ENCODE peak calls at places on chromosome 9, in six cellular contexts. N, S, L, T, P and G are unnamed samples.

GRCh38 chr9:38215465-38215864 is 146.4 kb upstream of the SHB start:
- DNase-seq in L (no peak), T (no peak), N (no peak), S (no peak), P (no peak), G (no peak)

GRCh38 chr9:115531410-115532130 is 413.6 kb upstream of the TNC start:
- DNase-seq in N (no peak), P (no peak), T (no peak), L (no peak), S (no peak), G (no peak)

GRCh38 chr9:129498451-129499376 is 122.2 kb downstream of the C9orf50 start:
- DNase-seq in L (no peak), P (no peak), T (no peak), N (no peak), S (no peak), G (no peak)

GRCh38 chr9:15211160-15211993 is 95.6 kb downstream of the TTC39B start:
- DNase-seq in P (peak), L (no peak), N (peak), S (peak), T (peak), G (peak)

GRCh38 chr9:110785166-110785565 is 116.6 kb downstream of the MUSK start:
- DNase-seq in P (no peak), L (no peak), N (no peak), T (no peak), S (no peak), G (no peak)

GRCh38 chr9:33162721-33163311 is 4.3 kb downstream of the B4GALT1 start:
- DNase-seq in T (no peak), S (peak), N (peak), P (peak), L (peak), G (no peak)

GRCh38 chr9:118336167-118336951 is 632.2 kb downstream of the TLR4 start:
- DNase-seq in S (no peak), P (no peak), L (no peak), T (no peak), N (no peak), G (no peak)

GRCh38 chr9:30713279-30713678 is 1671.2 kb upstream of the ACO1 start:
- DNase-seq in T (no peak), L (no peak), S (no peak), N (peak), P (no peak), G (no peak)

GRCh38 chr9:125435776-125436612 is 174.4 kb downstream of the GAPVD1 start:
- DNase-seq in P (no peak), S (peak), T (no peak), N (no peak), L (no peak), G (no peak)

GRCh38 chr9:13513710-13514444 is 234.4 kb upstream of the MPDZ start:
- DNase-seq in P (no peak), S (no peak), T (no peak), N (no peak), L (no peak), G (no peak)

GRCh38 chr9:136907011-136907914 is 20.9 kb downstream of the TRAF2 start:
- DNase-seq in S (no peak), T (no peak), N (no peak), L (no peak), P (no peak), G (no peak)

GRCh38 chr9:136913701-136914438 is 27.6 kb downstream of the TRAF2 start:
- DNase-seq in P (no peak), N (no peak), S (no peak), T (no peak), L (no peak), G (no peak)

GRCh38 chr9:136910197-136910900 is 24.0 kb downstream of the TRAF2 start:
- DNase-seq in L (no peak), N (no peak), T (no peak), P (no peak), S (no peak), G (no peak)

GRCh38 chr9:136906251-136906650 is 19.9 kb downstream of the TRAF2 start:
- DNase-seq in N (no peak), P (no peak), S (no peak), T (no peak), L (no peak), G (no peak)

GRCh38 chr9:136910901-136911245 is 24.6 kb downstream of the TRAF2 start:
- DNase-seq in N (no peak), S (no peak), P (no peak), T (no peak), L (no peak), G (no peak)
- TF ChIP-seq CTCF in N (no peak), S (no peak), P (no peak), T (peak), L (no peak), G (no peak)

DNA sequence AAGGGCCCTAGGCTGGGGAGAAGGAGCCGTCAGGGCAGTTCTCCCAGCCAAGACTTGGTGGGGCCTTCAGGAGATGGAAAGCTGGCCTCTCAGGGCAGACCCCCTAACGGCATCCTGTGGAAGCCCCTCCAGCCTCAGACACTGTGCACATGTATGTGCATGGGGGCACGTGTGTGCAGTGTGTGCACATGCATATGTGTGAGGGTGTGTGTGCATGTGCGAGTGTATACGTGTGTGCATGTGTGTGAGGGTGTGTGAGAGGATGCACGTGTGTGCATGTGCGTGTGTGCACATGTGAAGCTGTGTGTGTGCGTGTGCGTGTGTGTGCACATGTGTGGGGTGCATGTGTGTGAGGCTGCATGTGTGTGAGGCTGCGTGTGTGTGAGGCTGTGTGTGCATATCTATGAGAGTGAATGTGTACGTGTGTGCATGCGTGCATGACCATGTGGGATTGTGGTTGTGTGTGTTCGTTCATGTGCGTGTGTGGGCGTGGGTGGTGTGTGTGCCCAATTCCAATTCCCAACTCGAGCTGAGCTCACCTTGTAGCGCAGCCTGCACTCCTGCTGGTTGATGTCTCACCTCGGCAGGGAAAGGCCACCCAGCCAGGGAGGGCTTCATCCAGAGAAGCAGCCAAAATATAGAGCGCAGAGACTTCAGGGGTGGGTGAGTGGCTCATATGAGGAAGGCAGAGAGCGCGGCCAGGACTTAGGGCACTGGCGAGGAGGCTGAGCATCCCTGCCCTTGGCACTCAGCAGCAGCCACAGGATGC is 142.7 kb upstream of the PPP1R26 start:
- DNase-seq in N (no peak), P (no peak), S (peak), L (no peak), T (no peak), G (no peak)
- H3K27ac ChIP-seq in N (no peak), P (no peak), S (no peak), L (no peak), T (no peak), G (no peak)

DNA sequence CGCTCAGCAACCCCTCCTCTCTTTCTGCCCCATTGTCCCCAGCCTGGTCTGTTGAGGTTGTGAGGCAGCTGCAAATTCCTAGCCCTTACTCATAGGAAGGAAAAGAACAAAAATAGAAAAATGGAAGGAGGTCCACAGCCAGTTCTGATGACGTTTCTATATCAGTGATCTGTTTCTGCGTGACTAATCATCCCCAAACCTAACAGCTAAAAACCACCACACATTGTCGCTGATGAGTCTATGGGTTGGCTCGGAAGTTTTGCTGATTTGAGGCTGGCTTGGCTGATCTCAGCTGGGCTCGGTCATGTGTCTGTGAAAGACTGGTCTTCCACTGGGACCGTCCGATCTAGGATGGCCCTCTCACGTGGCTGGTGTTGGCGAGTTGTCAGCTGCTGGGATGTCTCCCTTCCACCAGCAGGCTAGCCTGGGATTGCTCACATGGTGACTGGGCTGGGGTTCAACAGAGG is 200.6 kb upstream of the ZNF618 start:
- DNase-seq in L (peak), T (no peak), P (peak), S (no peak), N (no peak), G (no peak)
- TF ChIP-seq CTCF in L (no peak), T (no peak), P (no peak), S (no peak), N (no peak), G (no peak)

GRCh38 chr9:103731541-103731940 is 362.6 kb upstream of the SMC2 start:
- DNase-seq in S (no peak), T (peak), L (no peak), P (no peak), N (no peak), G (no peak)
- H3K27ac ChIP-seq in S (no peak), T (no peak), L (no peak), P (no peak), N (no peak), G (no peak)

DNA sequence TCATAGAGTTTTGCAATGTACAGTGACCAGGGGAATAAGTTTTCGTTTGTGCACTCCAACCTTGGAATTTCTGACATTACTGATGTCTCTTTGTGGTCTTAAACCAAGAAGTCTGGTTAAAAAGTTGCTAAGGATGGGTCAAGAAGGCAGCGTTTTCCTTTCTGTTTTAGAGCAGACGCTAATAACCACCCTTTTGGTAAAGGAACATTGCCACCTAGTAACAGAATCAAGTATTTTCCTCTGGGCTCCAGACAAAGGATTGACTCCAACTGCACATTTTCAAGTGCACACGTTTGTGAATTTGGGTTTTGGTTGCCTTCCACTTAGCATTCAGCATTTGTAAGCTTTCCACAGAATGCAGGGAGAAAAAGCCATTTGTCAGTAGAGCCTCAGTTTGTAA is 22.2 kb upstream of the CEP78 start:
- DNase-seq in N (peak), L (no peak), T (peak), P (no peak), S (no peak), G (no peak)
- TF ChIP-seq CTCF in N (peak), L (no peak), T (peak), P (no peak), S (peak), G (peak)

DNA sequence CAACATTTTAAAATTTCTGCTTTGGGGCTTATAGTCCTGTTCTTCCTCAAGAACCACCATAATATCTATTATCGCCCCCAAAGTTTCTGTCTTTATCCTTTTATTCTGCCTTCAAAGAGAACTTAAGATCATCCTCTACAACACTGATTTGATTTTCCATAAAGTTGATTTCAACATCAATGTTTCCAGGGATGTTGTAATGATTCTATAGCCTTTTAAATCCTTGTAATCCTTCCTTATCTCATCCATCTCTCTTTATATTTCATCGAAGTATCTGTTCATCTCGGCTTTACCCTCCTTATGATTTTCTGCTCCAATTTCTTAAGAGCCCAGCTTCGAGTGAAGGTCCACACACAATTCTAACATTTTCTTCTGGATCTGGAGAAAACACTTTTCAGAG is 218.4 kb downstream of the CDK5RAP2 start:
- DNase-seq in L (no peak), N (no peak), T (no peak), P (no peak), S (no peak), G (no peak)
- H3K27ac ChIP-seq in L (no peak), N (no peak), T (no peak), P (no peak), S (no peak), G (no peak)

DNA sequence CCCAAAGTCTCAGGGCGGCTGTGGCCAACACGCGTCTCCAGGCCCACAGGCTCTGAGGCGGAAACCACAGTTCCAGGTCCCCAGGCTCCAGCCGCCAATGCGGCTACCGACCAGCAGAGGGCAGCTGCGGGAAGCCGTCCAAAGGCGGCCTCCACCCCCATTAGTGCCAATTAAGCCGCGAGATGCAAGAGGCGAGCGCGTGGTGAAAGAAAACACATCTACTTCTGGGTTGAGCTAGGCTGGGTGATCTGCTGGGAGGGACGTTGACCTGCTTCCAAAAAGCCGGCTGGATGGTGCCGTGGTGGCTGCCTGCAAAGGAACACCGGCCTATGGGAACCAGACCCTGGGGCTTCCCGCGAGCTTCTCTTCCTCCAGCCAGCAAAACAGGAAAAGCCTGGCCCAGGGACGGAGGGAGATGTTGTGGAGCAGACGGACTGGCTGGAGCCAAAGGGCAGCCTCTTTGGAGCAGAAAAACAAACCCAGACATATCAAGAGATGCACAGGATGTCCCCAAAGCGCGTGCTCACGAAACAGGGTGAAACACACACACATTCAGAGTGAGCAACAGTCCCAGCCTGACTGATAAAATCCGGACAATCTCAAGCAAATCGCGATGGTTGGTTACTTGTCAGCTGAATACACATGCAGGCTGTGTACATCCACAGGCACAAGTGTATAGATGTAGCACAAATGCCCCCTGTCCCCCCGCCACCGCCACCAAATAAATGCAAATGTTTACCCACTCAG is 187.1 kb upstream of the BRINP1 start:
- DNase-seq in S (peak), L (peak), T (peak), P (peak), N (peak), G (no peak)
- TF ChIP-seq CTCF in S (peak), L (peak), T (peak), P (peak), N (peak), G (peak)

DNA sequence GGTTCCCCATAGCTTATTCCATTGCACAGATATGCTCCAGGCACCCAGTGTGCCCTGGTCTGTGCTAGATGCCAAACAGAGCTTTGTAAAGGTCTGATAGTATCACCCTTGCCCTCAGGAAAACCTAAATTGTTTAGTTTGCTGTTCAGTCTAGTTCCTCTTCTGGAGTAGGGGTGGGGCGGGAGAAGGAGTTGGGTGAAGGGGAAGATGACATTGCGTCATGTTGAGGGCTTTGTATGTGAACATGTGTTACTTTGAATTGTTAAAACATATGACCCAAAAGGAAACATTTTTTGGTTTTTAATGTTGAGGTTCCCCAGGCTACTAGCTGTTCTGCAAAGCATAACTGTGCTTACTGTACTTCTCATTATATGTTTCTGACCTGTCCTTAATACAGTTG is 40.6 kb downstream of the HACD4 start:
- DNase-seq in N (no peak), P (no peak), T (no peak), S (peak), L (no peak), G (no peak)
- H3K27ac ChIP-seq in N (no peak), P (no peak), T (no peak), S (peak), L (no peak), G (no peak)

DNA sequence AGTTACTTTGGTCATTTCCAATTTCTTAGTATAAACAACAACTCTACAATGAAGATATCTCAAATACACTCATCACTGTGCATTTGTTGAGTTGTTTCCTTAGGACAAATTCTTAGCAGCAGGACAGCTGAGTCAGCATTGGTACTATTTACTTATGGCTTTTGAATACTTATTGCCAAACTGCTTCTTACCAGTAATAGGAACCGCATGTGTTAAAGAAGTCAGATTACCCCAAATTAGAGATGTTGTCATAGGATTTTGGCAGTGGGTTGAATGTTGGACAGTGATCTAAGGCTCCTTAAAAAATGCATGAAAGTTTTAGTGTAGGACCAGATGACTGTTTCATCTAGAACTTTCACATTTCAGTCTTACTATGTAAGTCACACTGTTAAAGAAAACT is 280.1 kb upstream of the DMRT1 start:
- DNase-seq in N (no peak), P (no peak), S (no peak), T (no peak), L (no peak), G (no peak)
- TF ChIP-seq CTCF in N (no peak), P (no peak), S (no peak), T (no peak), L (no peak), G (no peak)

GRCh38 chr9:133452562-133452961 is 7.2 kb upstream of the CACFD1 start:
- DNase-seq in S (no peak), P (no peak), N (no peak), L (no peak), T (no peak), G (no peak)
- H3K27ac ChIP-seq in S (no peak), P (no peak), N (no peak), L (no peak), T (no peak), G (no peak)